ENCODE peak calls at places on chromosome 19, in four cellular contexts. S, H, O and C are unnamed samples.

GRCh38 chr19:28737526-28737925 is 475.4 kb downstream of the UQCRFS1 start:
- DNase-seq in S (no peak), H (no peak), O (no peak), C (no peak)

GRCh38 chr19:50244695-50245094 is 41.3 kb downstream of the MYH14 start:
- DNase-seq in S (no peak), H (no peak), O (no peak), C (peak)

GRCh38 chr19:40223135-40223822 is 3.2 kb downstream of the CCNP start:
- DNase-seq in S (no peak), H (no peak), O (no peak), C (peak)

GRCh38 chr19:13102666-13103584 is at the start of gene LYL1:
- DNase-seq in S (no peak), H (peak), O (peak), C (peak)

GRCh38 chr19:12834976-12835757 is 788 bp upstream of the RTBDN start:
- DNase-seq in S (no peak), H (peak), O (no peak), C (peak)

GRCh38 chr19:36207605-36208252 is 6.7 kb downstream of the ZNF565 start:
- DNase-seq in S (peak), H (no peak), O (no peak), C (no peak)

GRCh38 chr19:17753976-17754375 is 2.7 kb downstream of the FCHO1 start:
- DNase-seq in S (no peak), H (no peak), O (no peak), C (peak)

GRCh38 chr19:58261968-58262921 is 16.5 kb upstream of the ZNF8 start:
- DNase-seq in S (no peak), H (no peak), O (no peak), C (no peak)

GRCh38 chr19:719081-719512 is 10.4 kb downstream of the PALM start:
- DNase-seq in S (no peak), H (peak), O (peak), C (peak)

GRCh38 chr19:13117772-13118423 is at the start of gene NACC1:
- DNase-seq in S (no peak), H (peak), O (peak), C (peak)

GRCh38 chr19:43525836-43526771 is 897 bp downstream of the ETHE1 start:
- DNase-seq in S (no peak), H (no peak), O (no peak), C (peak)

GRCh38 chr19:19652482-19653295 is 9.2 kb upstream of the GMIP start:
- DNase-seq in S (no peak), H (no peak), O (no peak), C (no peak)

GRCh38 chr19:53545271-53546065 is 7.5 kb downstream of the ZNF331 start:
- DNase-seq in S (no peak), H (no peak), O (no peak), C (no peak)

GRCh38 chr19:51131780-51132680 is 7.3 kb downstream of the SIGLEC9 start:
- DNase-seq in S (no peak), H (peak), O (no peak), C (no peak)

GRCh38 chr19:34257559-34257924 is 3.2 kb downstream of the GARRE1 start:
- DNase-seq in S (no peak), H (no peak), O (no peak), C (no peak)
- TF ChIP-seq ETV6 in S (no peak), H (no peak), O (no peak), C (no peak)

DNA sequence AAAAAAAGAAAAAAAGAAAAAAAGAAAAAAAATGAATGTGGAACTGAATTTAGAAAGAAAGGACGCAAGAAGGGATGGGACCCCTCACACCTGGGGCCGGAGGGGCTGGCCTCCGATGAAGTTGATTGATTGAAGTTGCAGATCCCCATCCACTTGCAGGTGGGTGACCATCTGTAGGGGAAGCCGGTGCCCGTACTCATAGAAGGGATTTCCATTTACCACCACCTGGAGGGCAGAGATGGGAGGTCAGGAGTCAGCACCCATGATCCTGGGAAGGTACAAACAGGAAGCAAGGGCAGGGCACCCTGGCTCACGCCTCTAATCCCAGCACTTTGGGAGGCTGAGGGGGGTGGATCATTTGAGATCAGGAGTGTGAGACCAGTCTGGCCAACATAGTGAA is 6.4 kb downstream of the LGALS4 start:
- DNase-seq in S (no peak), H (no peak), O (no peak), C (no peak)
- TF ChIP-seq SP1 in S (no peak), H (no peak), O (no peak), C (no peak)

GRCh38 chr19:55697069-55697440 is 22.0 kb downstream of the EPN1 start:
- DNase-seq in S (no peak), H (no peak), O (no peak), C (no peak)

GRCh38 chr19:55699221-55699620 is 24.2 kb downstream of the EPN1 start:
- DNase-seq in S (no peak), H (no peak), O (no peak), C (no peak)

GRCh38 chr19:55698256-55698655 is 23.2 kb downstream of the EPN1 start:
- DNase-seq in S (no peak), H (no peak), O (no peak), C (no peak)

GRCh38 chr19:55696301-55697068 is 21.5 kb downstream of the EPN1 start:
- DNase-seq in S (no peak), H (no peak), O (no peak), C (no peak)

DNA sequence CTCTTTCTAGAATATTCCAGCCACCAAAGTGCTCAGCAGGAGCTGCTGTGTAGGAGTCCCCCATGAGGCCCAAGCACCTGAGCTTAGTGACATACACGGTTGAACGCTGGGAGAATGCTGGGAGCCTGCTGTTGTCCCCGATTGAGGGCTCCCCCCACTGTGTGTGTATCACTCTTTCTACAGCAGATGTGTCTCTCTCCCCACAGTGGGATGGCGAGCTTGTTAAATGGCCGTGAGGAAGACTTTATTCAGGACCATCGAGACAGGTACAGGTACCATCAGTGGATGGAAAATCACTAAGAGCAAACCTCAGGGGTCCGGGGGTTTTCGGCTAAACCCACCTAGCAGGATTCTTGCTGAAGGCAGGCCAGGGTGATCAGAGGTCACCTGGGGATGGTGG is 22.7 kb downstream of the EPN1 start:
- DNase-seq in S (no peak), H (no peak), O (no peak), C (no peak)
- TF ChIP-seq ETV6 in S (no peak), H (no peak), O (no peak), C (no peak)

GRCh38 chr19:55442372-55443044 is 592 bp downstream of the SHISA7 start:
- DNase-seq in S (no peak), H (no peak), O (no peak), C (peak)

GRCh38 chr19:55439052-55439451 is 4.0 kb downstream of the SHISA7 start:
- DNase-seq in S (no peak), H (no peak), O (no peak), C (no peak)

GRCh38 chr19:55441692-55442321 is 1.3 kb downstream of the SHISA7 start:
- DNase-seq in S (no peak), H (peak), O (no peak), C (peak)

GRCh38 chr19:55441319-55441691 is 1.8 kb downstream of the SHISA7 start:
- DNase-seq in S (no peak), H (no peak), O (no peak), C (no peak)

GRCh38 chr19:55440411-55441105 is 2.5 kb downstream of the SHISA7 start:
- DNase-seq in S (no peak), H (peak), O (no peak), C (peak)
- TF ChIP-seq SP1 in S (no peak), H (peak), O (no peak), C (peak)

GRCh38 chr19:38735257-38735686 is 9.0 kb downstream of the CAPN12 start:
- DNase-seq in S (no peak), H (peak), O (no peak), C (peak)
- TF ChIP-seq ETV6 in S (no peak), H (no peak), O (no peak), C (no peak)

DNA sequence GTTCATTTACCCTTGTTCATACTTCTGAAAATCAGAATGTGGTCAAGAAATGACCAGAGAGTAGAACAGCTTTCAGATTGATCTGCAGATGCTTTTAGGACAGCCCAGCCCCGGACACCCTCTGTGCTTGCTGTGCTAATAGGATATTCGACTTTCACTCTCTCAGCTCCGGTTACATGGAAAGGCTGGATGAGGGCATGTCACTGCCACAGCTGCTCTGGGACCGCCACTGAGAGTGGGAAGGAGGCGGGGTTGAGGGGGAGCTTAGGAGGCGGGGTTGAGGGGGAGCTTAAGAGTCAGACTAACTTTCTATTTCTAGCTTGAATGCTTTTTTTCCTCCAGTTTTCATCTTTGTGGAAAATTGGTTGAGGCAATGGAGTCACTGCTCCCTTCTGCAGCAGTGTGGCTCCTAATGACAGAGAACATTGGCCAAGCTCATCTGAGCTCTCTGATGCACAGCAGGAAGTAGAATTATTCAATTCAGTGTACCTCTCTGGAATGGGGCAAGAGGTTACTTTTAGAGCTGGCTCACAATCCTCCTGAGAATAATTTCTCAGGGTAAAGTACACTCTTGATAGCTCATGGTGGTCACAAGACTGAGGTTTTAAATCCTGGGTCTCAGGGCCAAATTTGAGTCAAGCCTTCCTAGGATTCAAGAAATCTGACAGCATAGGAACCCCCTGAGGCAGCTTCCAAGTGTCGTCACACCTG is 74.6 kb upstream of the NPAS1 start:
- DNase-seq in S (no peak), H (no peak), O (no peak), C (peak)
- TF ChIP-seq SP1 in S (no peak), H (no peak), O (no peak), C (no peak)

GRCh38 chr19:3190470-3190770 is 4.7 kb downstream of the NCLN start:
- DNase-seq in S (no peak), H (no peak), O (no peak), C (no peak)

GRCh38 chr19:3192228-3192635 is 6.5 kb downstream of the NCLN start:
- DNase-seq in S (no peak), H (no peak), O (no peak), C (no peak)

GRCh38 chr19:3192684-3193083 is 7.0 kb downstream of the NCLN start:
- DNase-seq in S (no peak), H (no peak), O (no peak), C (no peak)

GRCh38 chr19:3189702-3190469 is 4.2 kb downstream of the NCLN start:
- DNase-seq in S (no peak), H (peak), O (no peak), C (peak)

DNA sequence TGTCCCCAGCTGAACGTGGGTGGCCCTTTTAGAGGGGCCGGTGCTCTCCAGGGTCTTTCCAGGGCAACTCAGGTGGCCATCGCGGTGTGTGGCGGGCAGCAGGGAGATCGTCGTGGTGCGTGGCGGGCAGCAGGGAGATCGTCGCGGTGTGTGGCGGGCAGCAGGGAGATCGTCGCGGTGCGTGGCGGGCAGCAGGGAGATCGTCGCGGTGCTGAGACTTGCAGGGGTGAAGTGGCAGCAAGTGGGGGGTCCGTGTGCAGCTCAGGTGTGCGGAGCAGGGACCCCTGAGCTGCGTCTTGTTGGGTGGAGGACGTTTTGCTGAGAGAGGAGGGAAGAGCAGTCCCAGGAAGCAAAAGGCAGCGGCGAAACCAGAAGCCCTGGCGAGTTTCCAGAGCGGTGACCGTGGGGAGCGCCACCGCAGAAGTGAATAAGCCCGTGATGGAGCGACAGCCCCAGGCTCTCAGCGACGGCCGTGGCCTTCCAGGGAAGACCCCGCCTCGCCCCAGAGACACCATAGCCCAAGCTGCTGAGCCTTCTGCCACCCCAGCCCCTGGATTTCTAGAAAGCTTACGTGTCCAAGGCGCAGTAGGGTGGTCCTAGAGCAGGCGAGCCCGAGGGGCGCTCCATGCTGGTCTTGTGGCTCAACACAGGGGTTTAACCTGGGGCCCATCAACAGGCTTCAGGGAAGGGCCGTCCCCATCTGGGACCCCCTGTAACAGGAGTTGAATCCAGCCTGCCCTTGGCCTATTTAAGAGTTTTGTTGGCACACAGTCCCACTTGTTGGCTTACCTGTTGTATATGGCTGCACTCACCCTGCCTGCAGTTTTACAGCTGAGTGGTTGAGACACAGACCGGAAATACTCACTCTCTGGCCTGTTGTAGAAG is 5.4 kb downstream of the NCLN start:
- DNase-seq in S (no peak), H (no peak), O (no peak), C (no peak)
- TF ChIP-seq ETV6 in S (no peak), H (no peak), O (no peak), C (no peak)

GRCh38 chr19:38666662-38667448 is 19.4 kb downstream of the ACTN4 start:
- DNase-seq in S (no peak), H (no peak), O (no peak), C (no peak)
- TF ChIP-seq SP1 in S (no peak), H (no peak), O (no peak), C (no peak)

DNA sequence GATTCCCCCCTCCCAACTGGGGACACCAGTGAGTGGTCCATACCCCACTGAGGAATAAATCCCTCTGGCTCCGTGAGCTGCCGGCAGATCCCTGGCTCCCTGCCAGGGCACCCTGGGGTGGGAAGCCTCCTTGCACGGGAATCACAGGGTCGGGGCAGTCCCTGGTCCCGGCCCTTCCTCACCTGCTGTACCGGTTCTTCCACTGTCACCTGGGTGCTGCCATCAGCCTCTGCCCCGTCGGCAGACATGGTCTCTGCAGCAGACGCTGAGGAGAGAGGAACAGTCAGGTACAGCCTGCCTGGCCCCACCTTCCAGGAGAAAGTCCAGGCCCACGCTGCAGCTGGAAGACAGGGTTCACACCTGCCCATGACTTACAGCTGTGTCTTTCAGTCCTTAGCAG is 6.3 kb downstream of the PLIN3 start:
- DNase-seq in S (no peak), H (no peak), O (no peak), C (no peak)
- TF ChIP-seq ETV6 in S (no peak), H (no peak), O (no peak), C (no peak)